ENCODE peak calls at places on chromosomes 6 and 20, in four cellular contexts. A is C1 segment of cervical spinal cord, X is T-helper 2 cell, J is activated B cell treated with CpG ODN at 0.5 μM for 24 hours. Y is an unnamed sample.

GRCh38 chr6:123380257-123380656 is 256.5 kb downstream of the TRDN start:
- DNase-seq in A (no peak), X (no peak), J (no peak), Y (no peak)

GRCh38 chr6:11413112-11413687 is 124.3 kb upstream of the TMEM170B start:
- DNase-seq in X (no peak), J (no peak), A (no peak), Y (no peak)

GRCh38 chr6:110116258-110116657 is 63.2 kb downstream of the WASF1 start:
- DNase-seq in A (no peak), X (no peak), J (no peak), Y (no peak)

GRCh38 chr6:111011360-111012142 is 29.7 kb downstream of the RPF2 start:
- DNase-seq in A (no peak), J (no peak), X (no peak), Y (no peak)

GRCh38 chr6:126535138-126535537 is 195.2 kb downstream of the CENPW start:
- DNase-seq in J (no peak), X (no peak), A (no peak), Y (no peak)

GRCh38 chr20:44038681-44039123 is 124.0 kb downstream of the TOX2 start:
- DNase-seq in X (no peak), A (no peak), J (no peak), Y (no peak)

GRCh38 chr20:19335916-19336315 is 123.5 kb downstream of the SLC24A3 start:
- DNase-seq in J (no peak), X (no peak), A (no peak), Y (no peak)

GRCh38 chr20:48788486-48789072 is 39.2 kb downstream of the PREX1 start:
- DNase-seq in J (peak), A (no peak), X (no peak), Y (peak)

GRCh38 chr20:54044156-54044555 is 26.2 kb downstream of the BCAS1 start:
- DNase-seq in X (no peak), A (no peak), J (no peak), Y (no peak)

GRCh38 chr6:31927868-31928671 is 553 bp downstream of the C2 start:
- DNase-seq in A (no peak), X (no peak), J (no peak), Y (no peak)

GRCh38 chr20:43748274-43748673 is 21.5 kb upstream of the GTSF1L start:
- DNase-seq in J (no peak), X (no peak), A (no peak), Y (peak)

GRCh38 chr6:79330723-79331122 is 96.2 kb upstream of the HMGN3 start:
- DNase-seq in X (no peak), J (no peak), A (no peak), Y (no peak)

GRCh38 chr6:169345198-169345597 is 91.6 kb upstream of the THBS2 start:
- DNase-seq in J (no peak), X (no peak), A (no peak), Y (no peak)

GRCh38 chr6:55776131-55776530 is 99.3 kb downstream of the BMP5 start:
- DNase-seq in X (no peak), A (no peak), J (no peak), Y (no peak)

GRCh38 chr6:4125933-4126864 is 9.2 kb downstream of the ECI2 start:
- DNase-seq in J (no peak), A (no peak), X (no peak), Y (no peak)

GRCh38 chr6:159992366-159992765 is 23.5 kb downstream of the IGF2R start:
- DNase-seq in A (no peak), J (no peak), X (no peak), Y (no peak)

GRCh38 chr6:165987483-165988305 is 180.0 kb downstream of the TBXT start:
- DNase-seq in A (peak), J (no peak), X (no peak), Y (no peak)

GRCh38 chr6:23446394-23447001 is 679.5 kb upstream of the NRSN1 start:
- DNase-seq in A (no peak), X (no peak), J (no peak), Y (no peak)

GRCh38 chr20:16806061-16806460 is 57.9 kb downstream of the OTOR start:
- DNase-seq in J (no peak), A (no peak), X (no peak), Y (no peak)

GRCh38 chr6:83055366-83055964 is 10.2 kb downstream of the UBE3D start:
- DNase-seq in A (peak), X (peak), J (no peak), Y (no peak)

GRCh38 chr6:161369339-161369738 is 95.5 kb upstream of the AGPAT4 start:
- DNase-seq in J (no peak), A (no peak), X (no peak), Y (peak)

Y was measured in CD14-positive monocyte.